ENCODE peak calls at places on chromosomes 1 and 21, in eight cellular contexts. One of them, this sample, is unnamed. For H3K4me1, the result is how much of the 10 kb centered on the place peaks cover.

GRCh38 chr1:25954371-25954938 is 43.4 kb downstream of the PAFAH2 start:
- DNase-seq in HAP-1: no peak
- DNase-seq in Peyer's patch: no peak
- DNase-seq in heart right ventricle: no peak
- DNase-seq in adrenal gland: no peak
- DNase-seq in body of pancreas: no peak
- DNase-seq in ovary: no peak
- DNase-seq in endothelial cell of umbilical vein: no peak
- DNase-seq in this sample: no peak

GRCh38 chr21:45819478-45820170 is 161.9 kb upstream of the COL6A1 start:
- DNase-seq in body of pancreas: no peak
- DNase-seq in HAP-1: no peak
- DNase-seq in adrenal gland: no peak
- DNase-seq in endothelial cell of umbilical vein: no peak
- DNase-seq in Peyer's patch: no peak
- DNase-seq in heart right ventricle: no peak
- DNase-seq in ovary: no peak
- DNase-seq in this sample: no peak

GRCh38 chr1:110183642-110184167 is 26.4 kb upstream of the KCNC4 start:
- DNase-seq in body of pancreas: no peak
- DNase-seq in ovary: no peak
- DNase-seq in HAP-1: no peak
- DNase-seq in endothelial cell of umbilical vein: no peak
- DNase-seq in Peyer's patch: no peak
- DNase-seq in heart right ventricle: no peak
- DNase-seq in adrenal gland: no peak
- DNase-seq in this sample: no peak

GRCh38 chr21:17660862-17661261 is 48.2 kb upstream of the BTG3 start:
- DNase-seq in HAP-1: no peak
- DNase-seq in adrenal gland: no peak
- DNase-seq in endothelial cell of umbilical vein: no peak
- DNase-seq in heart right ventricle: no peak
- DNase-seq in body of pancreas: peak
- DNase-seq in Peyer's patch: no peak
- DNase-seq in ovary: no peak
- DNase-seq in this sample: no peak

GRCh38 chr1:101431956-101432510 is 195.2 kb downstream of the S1PR1 start:
- DNase-seq in HAP-1: no peak
- DNase-seq in ovary: no peak
- DNase-seq in body of pancreas: no peak
- DNase-seq in endothelial cell of umbilical vein: no peak
- DNase-seq in Peyer's patch: no peak
- DNase-seq in adrenal gland: no peak
- DNase-seq in heart right ventricle: no peak
- DNase-seq in this sample: no peak

GRCh38 chr1:30723296-30723897 is at the start of gene MATN1:
- DNase-seq in endothelial cell of umbilical vein: no peak
- DNase-seq in heart right ventricle: no peak
- DNase-seq in Peyer's patch: no peak
- DNase-seq in adrenal gland: no peak
- DNase-seq in body of pancreas: no peak
- DNase-seq in HAP-1: no peak
- DNase-seq in ovary: no peak
- DNase-seq in this sample: no peak

GRCh38 chr1:91912267-91912666 is 26.3 kb upstream of the TGFBR3 start:
- DNase-seq in body of pancreas: no peak
- DNase-seq in endothelial cell of umbilical vein: peak
- DNase-seq in HAP-1: no peak
- DNase-seq in Peyer's patch: no peak
- DNase-seq in heart right ventricle: no peak
- DNase-seq in ovary: no peak
- DNase-seq in adrenal gland: no peak
- DNase-seq in this sample: no peak

GRCh38 chr1:229950908-229951307 is 116.1 kb upstream of the GALNT2 start:
- DNase-seq in endothelial cell of umbilical vein: no peak
- DNase-seq in Peyer's patch: no peak
- DNase-seq in body of pancreas: no peak
- DNase-seq in adrenal gland: no peak
- DNase-seq in ovary: no peak
- DNase-seq in HAP-1: no peak
- DNase-seq in heart right ventricle: no peak
- DNase-seq in this sample: no peak

GRCh38 chr1:11783556-11783955 is 21.6 kb downstream of the C1orf167 start:
- DNase-seq in ovary: no peak
- DNase-seq in heart right ventricle: no peak
- DNase-seq in Peyer's patch: no peak
- DNase-seq in endothelial cell of umbilical vein: no peak
- DNase-seq in adrenal gland: no peak
- DNase-seq in body of pancreas: no peak
- DNase-seq in HAP-1: no peak
- DNase-seq in this sample: no peak

GRCh38 chr1:24754229-24754628 is 9.0 kb downstream of the CLIC4 start:
- DNase-seq in HAP-1: no peak
- DNase-seq in adrenal gland: no peak
- DNase-seq in ovary: no peak
- DNase-seq in body of pancreas: no peak
- DNase-seq in Peyer's patch: no peak
- DNase-seq in heart right ventricle: no peak
- DNase-seq in endothelial cell of umbilical vein: peak
- DNase-seq in this sample: peak

GRCh38 chr21:15966216-15966615 is 236.4 kb downstream of the USP25 start:
- DNase-seq in heart right ventricle: no peak
- DNase-seq in adrenal gland: no peak
- DNase-seq in Peyer's patch: no peak
- DNase-seq in body of pancreas: no peak
- DNase-seq in ovary: no peak
- DNase-seq in HAP-1: no peak
- DNase-seq in endothelial cell of umbilical vein: no peak
- DNase-seq in this sample: no peak

GRCh38 chr21:15964181-15964855 is 234.5 kb downstream of the USP25 start:
- DNase-seq in Peyer's patch: no peak
- DNase-seq in adrenal gland: no peak
- DNase-seq in ovary: no peak
- DNase-seq in endothelial cell of umbilical vein: no peak
- DNase-seq in heart right ventricle: no peak
- DNase-seq in body of pancreas: no peak
- DNase-seq in HAP-1: no peak
- DNase-seq in this sample: no peak

GRCh38 chr21:15967661-15968060 is 237.9 kb downstream of the USP25 start:
- DNase-seq in heart right ventricle: no peak
- DNase-seq in ovary: no peak
- DNase-seq in adrenal gland: no peak
- DNase-seq in endothelial cell of umbilical vein: no peak
- DNase-seq in HAP-1: no peak
- DNase-seq in body of pancreas: no peak
- DNase-seq in Peyer's patch: no peak
- DNase-seq in this sample: no peak

GRCh38 chr21:15966651-15967050 is 236.9 kb downstream of the USP25 start:
- DNase-seq in endothelial cell of umbilical vein: no peak
- DNase-seq in HAP-1: peak
- DNase-seq in heart right ventricle: no peak
- DNase-seq in adrenal gland: no peak
- DNase-seq in ovary: no peak
- DNase-seq in Peyer's patch: no peak
- DNase-seq in body of pancreas: no peak
- DNase-seq in this sample: no peak

GRCh38 chr21:15968911-15969310 is 239.1 kb downstream of the USP25 start:
- DNase-seq in heart right ventricle: no peak
- DNase-seq in body of pancreas: no peak
- DNase-seq in HAP-1: no peak
- DNase-seq in ovary: no peak
- DNase-seq in adrenal gland: no peak
- DNase-seq in endothelial cell of umbilical vein: no peak
- DNase-seq in Peyer's patch: no peak
- DNase-seq in this sample: no peak
- H3K4me1 ChIP-seq in heart right ventricle: under half
- H3K4me1 ChIP-seq in body of pancreas: under half
- H3K4me1 ChIP-seq in HAP-1: under half
- H3K4me1 ChIP-seq in ovary: under half
- H3K4me1 ChIP-seq in adrenal gland: under half
- H3K4me1 ChIP-seq in endothelial cell of umbilical vein: under half
- H3K4me1 ChIP-seq in Peyer's patch: under half
- H3K4me1 ChIP-seq in this sample: under half

GRCh38 chr1:210645582-210646257 is 317.0 kb downstream of the HHAT start:
- DNase-seq in HAP-1: no peak
- DNase-seq in heart right ventricle: no peak
- DNase-seq in Peyer's patch: no peak
- DNase-seq in ovary: no peak
- DNase-seq in adrenal gland: no peak
- DNase-seq in body of pancreas: no peak
- DNase-seq in endothelial cell of umbilical vein: no peak
- DNase-seq in this sample: no peak
- H3K4me1 ChIP-seq in HAP-1: under half
- H3K4me1 ChIP-seq in heart right ventricle: under half
- H3K4me1 ChIP-seq in Peyer's patch: under half
- H3K4me1 ChIP-seq in ovary: under half
- H3K4me1 ChIP-seq in adrenal gland: under half
- H3K4me1 ChIP-seq in body of pancreas: under half
- H3K4me1 ChIP-seq in endothelial cell of umbilical vein: under half
- H3K4me1 ChIP-seq in this sample: under half

GRCh38 chr1:226725870-226726212 is 13.2 kb downstream of the ITPKB start:
- DNase-seq in ovary: no peak
- DNase-seq in body of pancreas: no peak
- DNase-seq in endothelial cell of umbilical vein: no peak
- DNase-seq in Peyer's patch: no peak
- DNase-seq in adrenal gland: no peak
- DNase-seq in HAP-1: no peak
- DNase-seq in heart right ventricle: no peak
- DNase-seq in this sample: no peak

GRCh38 chr1:226723640-226724532 is 15.2 kb downstream of the ITPKB start:
- DNase-seq in ovary: peak
- DNase-seq in body of pancreas: peak
- DNase-seq in HAP-1: peak
- DNase-seq in adrenal gland: no peak
- DNase-seq in Peyer's patch: no peak
- DNase-seq in heart right ventricle: no peak
- DNase-seq in endothelial cell of umbilical vein: peak
- DNase-seq in this sample: peak

GRCh38 chr1:226719596-226720386 is 19.3 kb downstream of the ITPKB start:
- DNase-seq in endothelial cell of umbilical vein: no peak
- DNase-seq in ovary: no peak
- DNase-seq in body of pancreas: no peak
- DNase-seq in Peyer's patch: no peak
- DNase-seq in HAP-1: no peak
- DNase-seq in heart right ventricle: no peak
- DNase-seq in adrenal gland: no peak
- DNase-seq in this sample: no peak

GRCh38 chr1:226722240-226722900 is 16.7 kb downstream of the ITPKB start:
- DNase-seq in HAP-1: no peak
- DNase-seq in ovary: no peak
- DNase-seq in body of pancreas: no peak
- DNase-seq in endothelial cell of umbilical vein: no peak
- DNase-seq in adrenal gland: no peak
- DNase-seq in heart right ventricle: no peak
- DNase-seq in Peyer's patch: no peak
- DNase-seq in this sample: no peak

GRCh38 chr1:226722901-226723639 is 16.0 kb downstream of the ITPKB start:
- DNase-seq in ovary: no peak
- DNase-seq in heart right ventricle: no peak
- DNase-seq in Peyer's patch: no peak
- DNase-seq in adrenal gland: no peak
- DNase-seq in body of pancreas: no peak
- DNase-seq in HAP-1: no peak
- DNase-seq in endothelial cell of umbilical vein: no peak
- DNase-seq in this sample: no peak
- H3K4me1 ChIP-seq in ovary: under half
- H3K4me1 ChIP-seq in heart right ventricle: half or more
- H3K4me1 ChIP-seq in Peyer's patch: under half
- H3K4me1 ChIP-seq in adrenal gland: under half
- H3K4me1 ChIP-seq in body of pancreas: under half
- H3K4me1 ChIP-seq in HAP-1: under half
- H3K4me1 ChIP-seq in endothelial cell of umbilical vein: under half
- H3K4me1 ChIP-seq in this sample: under half

GRCh38 chr1:8347635-8348034 is 29.7 kb downstream of the SLC45A1 start:
- DNase-seq in ovary: peak
- DNase-seq in endothelial cell of umbilical vein: no peak
- DNase-seq in heart right ventricle: peak
- DNase-seq in Peyer's patch: no peak
- DNase-seq in HAP-1: no peak
- DNase-seq in adrenal gland: no peak
- DNase-seq in body of pancreas: no peak
- DNase-seq in this sample: no peak
- H3K4me1 ChIP-seq in ovary: under half
- H3K4me1 ChIP-seq in endothelial cell of umbilical vein: under half
- H3K4me1 ChIP-seq in heart right ventricle: half or more
- H3K4me1 ChIP-seq in Peyer's patch: under half
- H3K4me1 ChIP-seq in HAP-1: under half
- H3K4me1 ChIP-seq in adrenal gland: under half
- H3K4me1 ChIP-seq in body of pancreas: under half
- H3K4me1 ChIP-seq in this sample: under half

GRCh38 chr1:9230869-9231533 is 3.6 kb upstream of the H6PD start:
- DNase-seq in HAP-1: no peak
- DNase-seq in body of pancreas: no peak
- DNase-seq in adrenal gland: no peak
- DNase-seq in endothelial cell of umbilical vein: no peak
- DNase-seq in heart right ventricle: no peak
- DNase-seq in Peyer's patch: no peak
- DNase-seq in ovary: no peak
- DNase-seq in this sample: no peak

GRCh38 chr1:9228589-9228988 is 6.0 kb upstream of the H6PD start:
- DNase-seq in HAP-1: no peak
- DNase-seq in ovary: no peak
- DNase-seq in body of pancreas: no peak
- DNase-seq in heart right ventricle: no peak
- DNase-seq in endothelial cell of umbilical vein: no peak
- DNase-seq in adrenal gland: no peak
- DNase-seq in Peyer's patch: no peak
- DNase-seq in this sample: no peak

GRCh38 chr1:9231648-9232332 is 2.8 kb upstream of the H6PD start:
- DNase-seq in adrenal gland: no peak
- DNase-seq in ovary: no peak
- DNase-seq in endothelial cell of umbilical vein: no peak
- DNase-seq in body of pancreas: no peak
- DNase-seq in heart right ventricle: no peak
- DNase-seq in HAP-1: no peak
- DNase-seq in Peyer's patch: no peak
- DNase-seq in this sample: no peak

GRCh38 chr1:9233241-9233941 is 1.2 kb upstream of the H6PD start:
- DNase-seq in ovary: peak
- DNase-seq in HAP-1: no peak
- DNase-seq in Peyer's patch: peak
- DNase-seq in endothelial cell of umbilical vein: peak
- DNase-seq in adrenal gland: peak
- DNase-seq in heart right ventricle: peak
- DNase-seq in body of pancreas: peak
- DNase-seq in this sample: no peak

DNA sequence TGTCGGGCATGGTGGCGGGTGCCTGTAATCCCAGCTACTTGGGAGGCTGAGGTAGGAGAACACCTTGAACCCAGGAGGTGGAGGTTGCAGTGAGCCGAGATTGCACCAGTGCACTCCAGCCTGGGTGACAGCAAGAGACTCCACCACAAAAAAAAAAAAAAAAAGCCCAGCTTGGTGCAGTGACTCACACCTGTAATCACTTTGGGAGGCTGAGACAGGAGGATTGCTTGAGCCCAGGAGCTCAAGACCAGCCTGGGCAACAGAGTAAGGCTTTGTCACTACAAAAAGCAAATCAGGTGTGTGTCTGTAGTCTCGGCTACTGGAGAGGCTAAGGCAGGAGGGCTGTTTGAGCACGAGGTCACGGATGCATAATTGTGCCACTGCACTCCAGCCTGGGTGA is 5.0 kb upstream of the H6PD start:
- DNase-seq in HAP-1: no peak
- DNase-seq in body of pancreas: no peak
- DNase-seq in ovary: no peak
- DNase-seq in adrenal gland: no peak
- DNase-seq in heart right ventricle: no peak
- DNase-seq in Peyer's patch: no peak
- DNase-seq in endothelial cell of umbilical vein: no peak
- DNase-seq in this sample: no peak
- H3K4me1 ChIP-seq in HAP-1: under half
- H3K4me1 ChIP-seq in body of pancreas: under half
- H3K4me1 ChIP-seq in ovary: under half
- H3K4me1 ChIP-seq in adrenal gland: under half
- H3K4me1 ChIP-seq in heart right ventricle: under half
- H3K4me1 ChIP-seq in Peyer's patch: under half
- H3K4me1 ChIP-seq in endothelial cell of umbilical vein: under half
- H3K4me1 ChIP-seq in this sample: under half